ENCODE peak calls at places on chromosomes 7 and 10, in four cellular contexts. H is H1, O is GM12878, X is K562. E is an unnamed sample.

GRCh38 chr7:131326576-131326975 is 1.1 kb upstream of the MKLN1 start:
- DNase-seq in H (no peak), O (no peak), X (peak), E (peak)

GRCh38 chr7:25895792-25896171 is 256.2 kb upstream of the NFE2L3 start:
- DNase-seq in H (no peak), O (no peak), X (no peak), E (no peak)

GRCh38 chr10:123567984-123568745 is 98.0 kb upstream of the GPR26 start:
- DNase-seq in H (peak), O (no peak), X (no peak), E (no peak)

GRCh38 chr7:20653636-20654035 is 38.2 kb downstream of the ABCB5 start:
- DNase-seq in H (no peak), O (no peak), X (no peak), E (no peak)

GRCh38 chr10:97102441-97102840 is 83.3 kb downstream of the SLIT1 start:
- DNase-seq in H (no peak), O (no peak), X (no peak), E (no peak)

GRCh38 chr10:3671431-3671955 is 113.5 kb downstream of the KLF6 start:
- DNase-seq in H (no peak), O (no peak), X (no peak), E (no peak)

GRCh38 chr7:2524808-2525140 is 5.2 kb downstream of the LFNG start:
- DNase-seq in H (peak), O (no peak), X (no peak), E (no peak)

GRCh38 chr7:8172372-8173354 is 89.3 kb downstream of the ICA1 start:
- DNase-seq in H (no peak), O (no peak), X (no peak), E (no peak)

GRCh38 chr7:22563115-22563514 is 63.1 kb upstream of the STEAP1B start:
- DNase-seq in H (no peak), O (no peak), X (peak), E (no peak)

GRCh38 chr7:106178593-106179134 is 66.6 kb upstream of the SYPL1 start:
- DNase-seq in H (no peak), O (no peak), X (no peak), E (peak)

GRCh38 chr10:110207805-110208613 is 604 bp downstream of the MXI1 start:
- DNase-seq in H (peak), O (no peak), X (peak), E (no peak)

GRCh38 chr10:104333037-104333727 is 5.1 kb downstream of the ITPRIP start:
- DNase-seq in H (no peak), O (no peak), X (peak), E (no peak)

GRCh38 chr7:140640060-140640611 is 477 bp downstream of the DENND2A start:
- DNase-seq in H (peak), O (no peak), X (no peak), E (no peak)

GRCh38 chr10:5476918-5477525 is 22.3 kb downstream of the CALML5 start:
- DNase-seq in H (no peak), O (no peak), X (no peak), E (no peak)

GRCh38 chr10:15046626-15047025 is 2.9 kb downstream of the OLAH start:
- DNase-seq in H (no peak), O (no peak), X (no peak), E (no peak)

GRCh38 chr10:30151581-30152389 is 92.4 kb upstream of the JCAD start:
- DNase-seq in H (peak), O (no peak), X (peak), E (no peak)

GRCh38 chr7:126574276-126574675 is 678.5 kb downstream of the GRM8 start:
- DNase-seq in H (no peak), O (no peak), X (no peak), E (no peak)

GRCh38 chr7:28955723-28956607 is 2.2 kb downstream of the TRIL start:
- DNase-seq in H (peak), O (no peak), X (no peak), E (peak)

GRCh38 chr10:12221323-12222298 is 25.6 kb downstream of the CDC123 start:
- DNase-seq in H (no peak), O (no peak), X (peak), E (peak)

GRCh38 chr7:47520408-47520807 is 61.5 kb downstream of the TNS3 start:
- DNase-seq in H (no peak), O (no peak), X (no peak), E (peak)

GRCh38 chr10:36301139-36301538 is 659.0 kb upstream of the FZD8 start:
- DNase-seq in H (no peak), O (no peak), X (no peak), E (no peak)

GRCh38 chr7:48388922-48389321 is 217.7 kb downstream of the ABCA13 start:
- DNase-seq in H (no peak), O (no peak), X (no peak), E (no peak)

GRCh38 chr10:113735913-113736312 is 15.6 kb upstream of the PLEKHS1 start:
- DNase-seq in H (no peak), O (no peak), X (no peak), E (peak)

GRCh38 chr10:113736576-113736975 is 14.9 kb upstream of the PLEKHS1 start:
- DNase-seq in H (no peak), O (no peak), X (no peak), E (no peak)

GRCh38 chr10:113739577-113739976 is 11.9 kb upstream of the PLEKHS1 start:
- DNase-seq in H (no peak), O (no peak), X (no peak), E (no peak)

GRCh38 chr10:113740850-113741249 is 10.6 kb upstream of the PLEKHS1 start:
- DNase-seq in H (no peak), O (no peak), X (no peak), E (no peak)

GRCh38 chr10:113739031-113739430 is 12.5 kb upstream of the PLEKHS1 start:
- DNase-seq in H (no peak), O (no peak), X (no peak), E (no peak)
- TF ChIP-seq ATF2 in H (no peak), O (no peak), X (no peak), E (no peak)

GRCh38 chr7:36960105-36960504 is 235.8 kb upstream of the AOAH start:
- DNase-seq in H (no peak), O (no peak), X (no peak), E (no peak)
- TF ChIP-seq POLR2A in H (no peak), O (no peak), X (no peak), E (no peak)

GRCh38 chr7:66142996-66143395 is 28.3 kb downstream of the CRCP start:
- DNase-seq in H (no peak), O (no peak), X (no peak), E (peak)
- TF ChIP-seq CTCF in H (no peak), O (no peak), X (no peak), E (no peak)

GRCh38 chr7:18667466-18667865 is 171.9 kb downstream of the HDAC9 start:
- DNase-seq in H (no peak), O (no peak), X (no peak), E (peak)
- TF ChIP-seq ATF2 in H (no peak), O (no peak), X (no peak), E (no peak)

DNA sequence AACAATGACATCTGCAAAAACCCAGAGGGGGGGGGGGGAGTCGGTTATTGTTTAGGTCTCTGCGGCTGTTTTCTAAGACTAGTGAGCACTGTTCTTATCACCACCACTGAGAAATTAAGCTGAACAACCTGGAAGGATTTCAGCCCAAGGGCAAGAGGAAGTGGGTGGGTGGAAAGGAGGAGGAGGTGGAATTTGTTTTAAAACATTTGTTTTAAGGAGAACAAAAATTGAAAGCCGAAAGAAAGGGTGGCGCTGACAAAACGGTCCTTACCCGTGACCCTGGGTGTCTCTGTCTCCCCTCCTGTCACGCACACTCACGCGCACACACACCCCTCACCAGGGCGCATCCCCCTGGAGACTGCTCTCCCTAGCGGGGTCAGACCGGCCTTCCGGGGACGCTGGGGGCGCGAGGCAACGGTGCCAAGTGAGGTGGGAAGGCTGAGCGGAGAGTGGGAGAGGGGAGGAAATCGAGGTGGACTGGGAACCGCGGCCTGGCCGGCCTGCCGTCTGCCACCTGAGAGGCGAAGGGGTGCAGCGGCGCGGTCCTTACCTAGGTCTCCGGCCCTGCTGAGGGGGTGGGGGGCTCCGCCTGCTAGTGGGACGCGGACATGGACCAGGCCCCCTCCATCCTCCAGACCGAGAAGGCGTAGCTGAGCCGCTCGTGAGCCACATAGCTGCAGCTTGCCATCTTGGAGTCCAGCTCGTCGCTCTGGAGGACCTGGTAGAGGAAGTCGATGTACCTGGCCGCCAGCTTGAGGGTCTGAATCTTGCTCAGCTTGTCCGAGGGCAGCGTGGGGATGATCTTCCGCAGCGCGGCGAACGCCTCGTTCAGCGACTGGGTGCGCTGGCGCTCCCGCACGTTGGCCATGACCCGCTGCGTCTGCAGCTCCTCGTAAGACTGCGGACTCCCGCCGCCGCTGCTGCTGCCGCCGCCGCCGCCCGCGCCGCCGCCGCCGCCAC is 1.0 kb downstream of the TWIST1 start:
- DNase-seq in H (peak), O (no peak), X (no peak), E (no peak)
- TF ChIP-seq POLR2A in H (no peak), O (no peak), X (no peak), E (no peak)

GRCh38 chr10:128631801-128632241 is 505.6 kb upstream of the MKI67 start:
- DNase-seq in H (no peak), O (no peak), X (peak), E (peak)
- TF ChIP-seq CTCF in H (peak), O (peak), X (peak), E (peak)

DNA sequence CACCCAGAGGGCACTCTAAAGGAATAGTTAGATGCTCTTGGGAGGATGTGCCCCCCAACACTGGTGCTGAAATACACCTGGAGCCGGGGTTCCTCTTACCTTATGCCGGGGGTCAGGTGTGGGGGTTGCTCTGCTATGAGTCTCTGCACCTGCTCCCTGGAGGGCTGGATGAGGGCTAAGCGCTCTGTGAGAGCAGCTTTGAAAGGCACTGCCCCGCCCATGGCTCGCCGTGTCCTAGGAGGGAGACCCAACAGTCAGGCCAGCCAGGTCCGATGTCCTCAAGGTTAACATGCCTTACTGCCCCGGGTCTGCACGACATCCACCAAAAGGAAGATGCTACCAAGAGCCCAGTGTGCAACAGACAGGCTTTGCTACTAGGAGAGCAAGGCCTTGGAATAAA is 31.7 kb downstream of the PSPH start:
- DNase-seq in H (no peak), O (no peak), X (no peak), E (no peak)
- TF ChIP-seq ATF2 in H (no peak), O (no peak), X (no peak), E (no peak)

DNA sequence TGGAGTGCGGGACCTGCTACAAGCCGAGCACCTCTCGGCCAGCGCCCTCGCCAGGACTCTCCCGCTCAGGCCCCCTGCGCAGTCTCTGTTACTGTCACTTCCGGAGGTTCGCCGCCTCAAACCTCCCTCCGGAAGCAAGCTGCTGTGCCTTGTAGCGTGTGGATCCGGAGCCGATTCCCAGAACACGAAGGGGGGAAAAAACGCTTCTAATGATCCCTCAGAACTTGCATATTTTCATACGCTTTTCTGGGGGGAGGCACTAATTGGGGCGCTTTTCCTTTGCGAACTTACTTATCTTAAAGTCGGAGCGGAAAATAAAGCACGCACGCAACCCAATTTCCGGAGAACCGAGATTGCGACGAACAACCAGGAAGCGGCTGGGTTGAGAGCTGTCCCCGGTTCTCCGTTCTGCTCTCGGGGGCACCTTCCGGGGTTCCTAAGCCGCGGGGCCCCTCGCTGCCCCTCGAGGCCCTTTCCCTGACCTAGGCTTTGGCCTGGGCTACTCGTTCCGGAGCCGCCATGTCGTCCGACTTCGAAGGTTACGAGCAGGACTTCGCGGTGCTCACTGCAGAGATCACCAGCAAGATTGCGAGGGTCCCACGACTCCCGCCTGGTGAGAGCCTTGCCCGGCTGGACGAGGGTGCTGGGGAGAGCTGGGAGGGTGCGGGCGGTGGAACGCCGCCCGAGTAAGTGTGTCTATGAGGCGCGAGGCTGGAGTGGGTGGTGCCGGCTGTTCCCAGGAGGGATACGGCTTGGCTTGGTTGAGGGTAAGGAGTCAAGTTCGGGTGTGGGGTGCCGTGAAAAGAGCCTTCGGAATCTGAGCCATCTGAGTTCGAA is at the start of the genes VTI1A and ZDHHC6:
- DNase-seq in H (peak), O (peak), X (peak), E (peak)
- TF ChIP-seq POLR2A in H (peak), O (peak), X (peak), E (peak)

DNA sequence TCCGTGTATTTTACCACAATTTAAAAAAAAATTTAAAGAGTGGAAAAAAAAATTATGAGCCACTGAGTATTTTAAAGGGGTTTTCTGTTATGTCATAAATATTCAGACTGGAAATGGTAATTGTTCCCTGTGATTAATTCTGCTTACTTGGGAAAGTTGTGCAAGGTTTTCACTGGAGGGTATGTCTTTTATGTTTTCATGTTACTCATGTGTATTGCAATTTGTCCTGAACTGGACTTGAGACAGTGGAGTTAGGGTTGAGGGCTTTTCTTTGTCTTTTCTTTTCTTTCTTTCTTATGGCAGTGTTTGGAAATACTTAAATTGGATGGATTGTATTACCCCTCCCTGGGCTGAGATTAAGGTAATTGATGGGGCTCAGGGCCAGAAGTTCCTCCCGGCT is 257.7 kb downstream of the BAMBI start:
- DNase-seq in H (no peak), O (no peak), X (no peak), E (no peak)
- TF ChIP-seq CTCF in H (no peak), O (no peak), X (no peak), E (no peak)

DNA sequence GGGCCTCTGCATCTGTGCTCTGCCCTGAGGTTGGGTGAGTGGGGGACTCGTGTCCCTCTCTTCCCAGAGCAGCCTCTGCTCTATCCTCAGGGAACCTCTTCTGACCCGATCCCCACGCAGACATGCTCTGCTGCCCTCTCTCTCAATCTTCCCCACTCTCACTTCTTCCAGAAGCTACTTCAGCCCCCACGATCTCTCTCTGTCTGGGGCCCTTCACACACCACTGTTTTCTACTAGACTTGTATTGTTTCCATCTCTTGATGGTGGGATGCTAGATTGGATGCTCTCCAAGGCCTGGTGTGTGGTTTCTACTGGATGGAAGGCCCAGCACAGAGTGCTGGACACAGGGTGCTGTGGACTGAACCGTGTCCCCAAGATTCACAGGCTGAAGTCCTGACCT is 10.0 kb downstream of the MGMT start:
- DNase-seq in H (no peak), O (no peak), X (no peak), E (no peak)
- TF ChIP-seq ATF2 in H (no peak), O (no peak), X (no peak), E (no peak)